ENCODE peak calls at places on chromosomes 5 and 9, in five cellular contexts. G is effector memory CD4-positive, alpha-beta T cell; R is CD8-positive, alpha-beta memory T cell; A is Panc1; S is OCI-LY7. J is an unnamed sample. For H3K4me1, the result is how much of the 10 kb centered on the place peaks cover.

GRCh38 chr5:139974661-139975060 is 68.4 kb downstream of the NRG2 start:
- DNase-seq in S (no peak), R (no peak), A (no peak), G (no peak), J (no peak)

GRCh38 chr9:86034863-86035734 is 64.3 kb downstream of the GOLM1 start:
- DNase-seq in A (no peak), R (no peak), S (peak), G (no peak), J (no peak)

GRCh38 chr5:74434124-74434899 is 206.2 kb downstream of the ENC1 start:
- DNase-seq in R (no peak), S (peak), G (no peak), A (no peak), J (no peak)

GRCh38 chr5:165227515-165227914 is 1722.1 kb downstream of the MAT2B start:
- DNase-seq in A (no peak), G (no peak), R (no peak), S (no peak), J (no peak)

GRCh38 chr9:37555786-37556185 is 20.4 kb downstream of the FBXO10 start:
- DNase-seq in A (no peak), R (no peak), S (no peak), G (no peak), J (peak)

GRCh38 chr5:82597437-82597836 is 319.3 kb upstream of the RPS23 start:
- DNase-seq in A (peak), S (no peak), R (no peak), G (no peak), J (no peak)

GRCh38 chr5:598564-598890 is 13.6 kb upstream of the CEP72 start:
- DNase-seq in S (no peak), R (no peak), G (no peak), A (no peak), J (no peak)

GRCh38 chr5:10288600-10289213 is 19.0 kb downstream of the CMBL start:
- DNase-seq in G (no peak), S (peak), R (no peak), A (no peak), J (no peak)

GRCh38 chr9:81529556-81530193 is 159.7 kb downstream of the TLE1 start:
- DNase-seq in R (no peak), S (no peak), G (no peak), A (no peak), J (no peak)

GRCh38 chr5:181036816-181037364 is 3.2 kb upstream of the BTNL9 start:
- DNase-seq in R (no peak), S (no peak), G (no peak), A (no peak), J (no peak)

GRCh38 chr5:159928122-159928960 is 12.1 kb downstream of the ADRA1B start:
- DNase-seq in A (peak), G (no peak), R (no peak), S (no peak), J (peak)

GRCh38 chr9:115144706-115145105 is 26.7 kb upstream of the TNC start:
- DNase-seq in G (no peak), A (no peak), R (no peak), S (no peak), J (no peak)

GRCh38 chr5:172496671-172497371 is 42.5 kb upstream of the SH3PXD2B start:
- DNase-seq in A (no peak), R (no peak), G (no peak), S (no peak), J (peak)

GRCh38 chr9:134690301-134690751 is 48.7 kb downstream of the COL5A1 start:
- DNase-seq in G (no peak), A (no peak), S (no peak), R (no peak), J (peak)

GRCh38 chr9:130689937-130690700 is 3.5 kb upstream of the EXOSC2 start:
- DNase-seq in S (peak), A (peak), R (no peak), G (no peak), J (peak)

GRCh38 chr9:14529629-14530028 is 163.6 kb downstream of the ZDHHC21 start:
- DNase-seq in G (no peak), S (no peak), A (no peak), R (no peak), J (no peak)

GRCh38 chr9:110579763-110580255 is 268 bp upstream of the SVEP1 start:
- DNase-seq in R (no peak), G (no peak), S (no peak), A (no peak), J (peak)

GRCh38 chr9:96604005-96604320 is 15.7 kb downstream of the CDC14B start:
- DNase-seq in G (no peak), S (no peak), A (no peak), R (no peak), J (peak)

GRCh38 chr5:111480346-111480745 is 32.0 kb downstream of the STARD4 start:
- DNase-seq in A (no peak), G (no peak), S (no peak), R (no peak), J (no peak)

GRCh38 chr5:57358796-57359592 is 123.6 kb downstream of the ACTBL2 start:
- DNase-seq in A (no peak), R (no peak), G (no peak), S (no peak), J (no peak)

GRCh38 chr5:150253416-150254208 is 36.0 kb downstream of the CAMK2A start:
- DNase-seq in R (no peak), S (no peak), A (no peak), G (no peak), J (no peak)

GRCh38 chr5:170280090-170280493 is 17.5 kb downstream of the LCP2 start:
- DNase-seq in R (no peak), A (no peak), G (no peak), S (no peak), J (no peak)

GRCh38 chr9:32866292-32866691 is 83.0 kb downstream of the TMEM215 start:
- DNase-seq in S (no peak), A (no peak), R (no peak), G (no peak), J (no peak)

GRCh38 chr9:73979894-73980264 is 517.3 kb upstream of the RORB start:
- DNase-seq in A (no peak), G (no peak), S (no peak), R (no peak), J (no peak)

GRCh38 chr9:136644593-136645342 is 17.9 kb upstream of the EGFL7 start:
- DNase-seq in G (peak), R (peak), S (peak), A (no peak), J (peak)

GRCh38 chr9:133763272-133764183 is 25.4 kb upstream of the SARDH start:
- DNase-seq in G (no peak), R (no peak), A (no peak), S (no peak), J (peak)

GRCh38 chr9:98318834-98319478 is 63.5 kb upstream of the TBC1D2 start:
- DNase-seq in S (no peak), A (no peak), G (no peak), R (no peak), J (peak)

GRCh38 chr9:38355526-38356120 is 36.9 kb upstream of the ALDH1B1 start:
- DNase-seq in R (no peak), A (no peak), S (no peak), G (no peak), J (no peak)

DNA sequence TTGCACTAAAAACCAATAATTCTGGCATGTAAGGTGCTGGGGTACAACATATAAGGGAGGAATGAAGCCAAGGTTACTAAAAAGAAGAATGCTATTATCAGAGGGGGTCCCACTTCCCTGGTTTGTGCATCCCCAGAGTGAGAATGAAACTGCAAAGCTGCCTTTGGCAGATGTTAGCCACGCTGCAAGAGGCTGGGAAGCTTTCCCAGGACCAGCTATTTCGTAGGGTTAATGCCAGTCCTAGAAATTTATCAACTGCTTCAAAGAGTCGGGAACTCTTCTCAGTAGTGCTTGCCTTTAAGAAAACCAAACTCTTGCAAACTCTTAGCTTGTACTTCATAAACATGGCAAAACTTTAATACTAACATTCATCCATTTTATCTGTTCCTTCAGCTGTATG is 87.5 kb upstream of the NR5A1 start:
- DNase-seq in R (no peak), A (no peak), S (no peak), G (no peak), J (no peak)
- H3K4me1 ChIP-seq in R (under half), A (under half), S (under half), G (under half), J (under half)

GRCh38 chr5:36877667-36878420 is 1.3 kb downstream of the NIPBL start:
- DNase-seq in R (peak), A (no peak), S (peak), G (no peak), J (peak)
- H3K4me1 ChIP-seq in R (half or more), A (under half), S (under half), G (under half), J (under half)

DNA sequence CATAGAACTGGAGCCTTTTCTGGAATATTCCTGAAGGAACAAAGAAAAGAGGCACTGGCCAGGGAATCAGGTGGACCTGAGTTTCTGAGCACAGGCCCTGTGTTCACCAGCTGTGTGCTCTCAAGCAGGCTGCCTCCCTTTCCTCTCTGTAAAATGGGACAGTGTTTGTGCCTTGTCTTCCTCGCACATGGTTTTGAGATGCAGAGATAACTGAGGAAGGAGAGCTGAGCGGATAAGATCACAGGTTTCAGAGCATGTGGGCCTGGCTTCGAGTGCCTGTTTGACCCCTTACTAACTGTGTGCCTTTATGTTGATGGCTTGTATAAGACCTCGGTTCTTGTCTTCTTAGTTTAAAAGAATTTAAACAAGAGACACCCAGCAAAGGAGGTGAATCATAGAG is 46.2 kb upstream of the HAND1 start:
- DNase-seq in R (no peak), G (no peak), S (no peak), A (no peak), J (no peak)
- H3K4me1 ChIP-seq in R (under half), G (under half), S (under half), A (under half), J (under half)

GRCh38 chr5:175434800-175435199 is 9.2 kb downstream of the DRD1 start:
- DNase-seq in R (no peak), G (no peak), S (no peak), A (no peak), J (no peak)
- H3K4me1 ChIP-seq in R (under half), G (under half), S (under half), A (under half), J (under half)

GRCh38 chr5:134813407-134813806 is 32.4 kb upstream of the C5orf24 start:
- DNase-seq in S (peak), A (no peak), R (no peak), G (no peak), J (no peak)
- H3K4me1 ChIP-seq in S (under half), A (under half), R (under half), G (under half), J (under half)

DNA sequence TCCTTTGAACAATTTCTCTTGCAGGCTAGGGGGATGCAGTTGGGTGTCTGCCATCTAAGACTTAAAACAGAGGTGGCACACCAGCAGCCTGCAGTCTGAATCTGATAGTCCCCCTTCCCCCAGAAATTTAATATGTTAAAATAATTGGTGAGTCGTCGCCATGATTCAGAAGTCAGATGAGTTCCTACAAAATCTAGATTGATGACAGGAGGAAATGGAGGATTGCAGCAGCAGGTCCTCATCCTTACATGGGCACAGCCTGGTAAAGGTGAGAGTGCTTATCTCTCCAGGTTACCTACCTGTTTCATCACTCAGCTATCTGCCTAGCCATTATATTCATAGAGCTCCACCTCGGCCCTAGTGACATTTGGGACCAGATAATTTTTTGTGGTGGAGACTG is 112.3 kb downstream of the PCSK1 start:
- DNase-seq in R (no peak), G (no peak), A (no peak), S (no peak), J (no peak)
- H3K4me1 ChIP-seq in R (under half), G (under half), A (under half), S (under half), J (under half)

DNA sequence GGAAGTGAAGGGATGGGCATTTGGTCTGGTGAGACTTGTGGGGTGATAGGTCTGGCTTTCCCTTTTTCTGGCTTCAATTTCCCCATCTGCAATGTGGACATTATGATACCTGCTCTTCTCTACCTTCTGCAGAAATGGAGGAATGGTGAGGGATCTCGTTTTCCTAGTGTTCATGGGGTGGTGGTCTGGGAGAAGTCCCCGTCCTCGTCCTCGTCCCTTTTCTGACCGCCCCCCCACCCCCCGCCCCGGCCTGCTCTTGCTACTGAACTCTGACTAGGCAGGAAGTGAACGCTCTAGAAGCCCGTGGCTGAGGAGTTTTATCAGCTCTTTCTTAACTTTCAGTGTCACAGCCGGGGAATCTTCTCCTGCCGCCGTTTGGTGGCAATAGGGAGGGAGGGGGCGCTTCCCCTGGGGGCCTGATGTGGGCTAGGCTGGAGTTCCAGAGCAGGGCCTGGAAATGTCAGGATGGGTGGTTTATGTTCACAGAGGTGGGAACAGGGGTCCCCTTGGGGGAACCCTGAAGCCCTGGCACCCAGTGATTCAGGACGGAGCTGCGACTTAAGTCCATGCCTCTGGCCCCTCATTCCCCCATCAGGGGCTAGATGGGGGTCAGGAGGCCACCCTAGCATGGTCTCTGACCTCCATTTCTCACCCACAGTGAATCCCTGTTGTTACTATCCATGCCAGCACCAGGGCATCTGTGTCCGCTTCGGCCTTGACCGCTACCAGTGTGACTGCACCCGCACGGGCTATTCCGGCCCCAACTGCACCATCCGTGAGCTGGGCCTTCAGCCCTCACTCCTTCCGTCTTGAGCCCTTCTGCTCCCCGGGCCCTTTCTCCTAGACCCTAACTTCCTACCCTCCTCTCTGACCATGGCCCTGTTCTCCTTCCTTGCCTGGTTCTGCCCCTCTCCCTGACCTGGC is 6.7 kb downstream of the PTGS1 start:
- DNase-seq in G (no peak), S (no peak), A (no peak), R (no peak), J (peak)
- H3K4me1 ChIP-seq in G (under half), S (under half), A (under half), R (under half), J (under half)

DNA sequence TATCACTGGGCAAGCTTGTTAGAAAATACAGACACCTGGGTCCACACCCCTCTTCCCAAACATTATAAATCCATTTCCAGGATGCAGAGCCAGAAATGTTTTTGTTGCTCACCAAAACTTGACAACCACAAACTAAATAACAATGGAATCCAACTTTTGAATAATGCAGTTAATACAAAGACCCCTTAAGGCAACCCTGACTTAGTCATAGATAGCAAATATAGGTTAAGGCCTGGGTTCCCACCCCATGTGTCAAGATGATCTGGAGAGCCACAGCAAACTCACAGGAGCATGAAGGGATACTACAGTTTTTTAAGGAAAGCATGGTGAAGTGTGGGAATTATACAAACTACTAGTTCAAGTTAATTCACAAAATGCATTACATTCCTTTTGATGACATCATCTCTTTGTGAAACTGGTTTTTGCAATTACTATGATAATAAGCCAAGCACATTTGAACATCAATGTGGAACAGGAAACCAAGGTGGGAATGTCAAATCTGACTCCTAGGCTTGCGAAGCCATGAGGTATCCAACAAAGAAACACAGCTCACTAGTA is 50.6 kb downstream of the LHFPL2 start:
- DNase-seq in G (no peak), R (no peak), S (no peak), A (no peak), J (no peak)
- H3K4me1 ChIP-seq in G (under half), R (under half), S (under half), A (under half), J (half or more)

GRCh38 chr5:143352691-143353090 is 50.8 kb downstream of the NR3C1 start:
- DNase-seq in R (peak), G (no peak), S (no peak), A (no peak), J (no peak)

GRCh38 chr5:143350341-143350740 is 53.1 kb downstream of the NR3C1 start:
- DNase-seq in A (no peak), R (no peak), G (no peak), S (no peak), J (no peak)

GRCh38 chr5:143349127-143349526 is 54.4 kb downstream of the NR3C1 start:
- DNase-seq in R (no peak), S (no peak), G (no peak), A (no peak), J (no peak)

GRCh38 chr5:143354025-143354424 is 49.5 kb downstream of the NR3C1 start:
- DNase-seq in S (no peak), A (no peak), R (no peak), G (no peak), J (no peak)

GRCh38 chr5:143350790-143351603 is 52.5 kb downstream of the NR3C1 start:
- DNase-seq in G (no peak), A (no peak), R (no peak), S (no peak), J (peak)
- H3K4me1 ChIP-seq in G (under half), A (half or more), R (half or more), S (under half), J (half or more)